ENCODE peak calls at places on chromosomes 7 and 10, in seven cellular contexts. S is mucosa of descending colon; M is breast epithelium; W is upper lobe of right lung; I is H9; U is endodermal cell; T is CD4-positive, CD25-positive, alpha-beta regulatory T cell. R is an unnamed sample.

GRCh38 chr7:107373354-107373753 is 96.5 kb upstream of the GPR22 start:
- DNase-seq in T (no peak), U (no peak), I (no peak), S (no peak), M (no peak), W (no peak), R (no peak)

GRCh38 chr7:107622429-107622828 is 38.2 kb upstream of the SLC26A4 start:
- DNase-seq in U (no peak), T (no peak), M (no peak), I (no peak), W (no peak), S (no peak), R (no peak)

GRCh38 chr10:61475449-61475873 is 22.3 kb upstream of the TMEM26 start:
- DNase-seq in W (no peak), T (no peak), S (no peak), M (no peak), I (no peak), U (no peak), R (no peak)

GRCh38 chr10:125294109-125294508 is 133.7 kb upstream of the CTBP2 start:
- DNase-seq in U (no peak), S (no peak), M (no peak), T (no peak), W (no peak), I (no peak), R (no peak)

GRCh38 chr7:47337531-47337930 is 244.4 kb downstream of the TNS3 start:
- DNase-seq in U (peak; percentile 77), W (no peak), S (no peak), T (no peak), I (peak; percentile 55), M (peak; percentile 13), R (no peak)

GRCh38 chr7:42980514-42980913 is 48.3 kb downstream of the MRPL32 start:
- DNase-seq in W (no peak), S (no peak), M (no peak), T (no peak), U (no peak), I (no peak), R (no peak)

GRCh38 chr7:80060218-80060806 is 74.3 kb upstream of the GNAI1 start:
- DNase-seq in I (no peak), S (no peak), U (no peak), T (no peak), W (no peak), M (no peak), R (no peak)

GRCh38 chr10:24894309-24894708 is 58.1 kb downstream of the PRTFDC1 start:
- DNase-seq in W (no peak), S (no peak), U (peak; percentile 32), T (no peak), M (no peak), I (no peak), R (no peak)

GRCh38 chr10:45000764-45001381 is at the start of gene ZNF22:
- DNase-seq in T (peak; percentile 40), W (peak; percentile 88), I (peak; percentile 69), M (no peak), S (peak; percentile 84), U (peak; percentile 86), R (peak; percentile 63)

GRCh38 chr10:67520924-67521520 is 175.0 kb downstream of the CTNNA3 start:
- DNase-seq in M (no peak), T (peak; percentile 4), W (no peak), S (no peak), I (peak; percentile 42), U (peak; percentile 73), R (peak; percentile 20)

GRCh38 chr10:125700355-125700911 is 17.5 kb upstream of the TEX36 start:
- DNase-seq in W (no peak), T (no peak), M (no peak), U (no peak), S (no peak), I (no peak), R (no peak)

GRCh38 chr10:53843691-53844362 is 957.2 kb downstream of the PCDH15 start:
- DNase-seq in U (no peak), T (no peak), I (no peak), M (no peak), W (no peak), S (no peak), R (no peak)

GRCh38 chr10:4221315-4221714 is 436.3 kb upstream of the KLF6 start:
- DNase-seq in T (no peak), U (no peak), I (no peak), M (no peak), S (no peak), W (no peak), R (no peak)

GRCh38 chr7:44633254-44634186 is 27.1 kb downstream of the OGDH start:
- DNase-seq in S (peak; percentile 54), I (no peak), U (no peak), W (peak; percentile 71), T (peak; percentile 61), M (peak; percentile 77), R (peak; percentile 58)

GRCh38 chr10:78821052-78821451 is 247.7 kb upstream of the ZMIZ1 start:
- DNase-seq in S (no peak), T (no peak), W (no peak), M (no peak), U (no peak), I (no peak), R (no peak)

GRCh38 chr7:40134428-40135423 is at the start of the genes MPLKIP and SUGCT:
- DNase-seq in I (peak; percentile 86), S (peak; percentile 91), T (peak; percentile 77), M (peak; percentile 74), U (peak; percentile 94), W (peak; percentile 92), R (peak; percentile 83)

GRCh38 chr7:74233655-74234280 is 20.4 kb downstream of the RFC2 start:
- DNase-seq in I (no peak), S (no peak), T (no peak), U (no peak), M (no peak), W (no peak), R (no peak)

GRCh38 chr7:124462249-124462648 is 303.3 kb downstream of the GPR37 start:
- DNase-seq in M (no peak), U (no peak), I (no peak), T (no peak), S (no peak), W (no peak), R (no peak)

GRCh38 chr7:36958094-36958718 is 233.9 kb upstream of the AOAH start:
- DNase-seq in W (no peak), T (no peak), S (no peak), M (no peak), I (no peak), U (no peak), R (no peak)

GRCh38 chr7:64687249-64687648 is 21.3 kb downstream of the ZNF107 start:
- DNase-seq in T (no peak), U (no peak), W (no peak), I (no peak), S (no peak), M (no peak), R (no peak)

GRCh38 chr7:115230882-115231508 is 309.1 kb downstream of the MDFIC start:
- DNase-seq in S (no peak), I (no peak), W (no peak), M (no peak), T (no peak), U (no peak), R (no peak)

GRCh38 chr10:124332426-124332825 is 86.3 kb downstream of the OAT start:
- DNase-seq in T (no peak), S (no peak), W (no peak), I (no peak), M (no peak), U (no peak), R (no peak)

GRCh38 chr10:33103980-33104379 is 145.9 kb upstream of the ITGB1 start:
- DNase-seq in T (no peak), W (no peak), S (no peak), M (no peak), I (no peak), U (no peak), R (no peak)

GRCh38 chr10:60048146-60048545 is 141.8 kb upstream of the CCDC6 start:
- DNase-seq in T (no peak), I (peak; percentile 66), S (no peak), W (no peak), U (peak; percentile 85), M (no peak), R (peak; percentile 26)

GRCh38 chr10:8998751-8999150 is 944.3 kb downstream of the GATA3 start:
- DNase-seq in S (no peak), U (no peak), M (no peak), T (no peak), W (no peak), I (no peak), R (no peak)

GRCh38 chr7:99531354-99531765 is 20.6 kb downstream of the FAM200A start:
- DNase-seq in W (no peak), T (no peak), U (no peak), S (no peak), I (no peak), M (no peak), R (no peak)
- H3K9me3 ChIP-seq in W (peaks cover 30% of the 10 kb centered on the region), T (peaks cover 35% of the 10 kb centered on the region), U (peaks cover 61% of the 10 kb centered on the region), S (peaks cover 56% of the 10 kb centered on the region), I (peaks cover 55% of the 10 kb centered on the region), M (peaks cover 80% of the 10 kb centered on the region), R (no peaks in the 10 kb centered on the region)

GRCh38 chr10:103814104-103814503 is 41.3 kb downstream of the SH3PXD2A start:
- DNase-seq in M (no peak), S (peak; percentile 44), W (peak; percentile 32), I (no peak), T (no peak), U (no peak), R (no peak)
- H3K4me1 ChIP-seq in M (no peaks in the 10 kb centered on the region), S (peaks cover 37% of the 10 kb centered on the region), W (peaks cover 10% of the 10 kb centered on the region), I (no peaks in the 10 kb centered on the region), T (no peaks in the 10 kb centered on the region), U (peaks cover 4% of the 10 kb centered on the region), R (peaks cover 6% of the 10 kb centered on the region)

GRCh38 chr7:145919712-145920111 is 196.9 kb upstream of the CNTNAP2 start:
- DNase-seq in M (no peak), T (no peak), W (no peak), S (no peak), I (no peak), U (no peak), R (no peak)
- H3K9me3 ChIP-seq in M (peaks cover 25% of the 10 kb centered on the region), T (peaks cover 19% of the 10 kb centered on the region), W (no peaks in the 10 kb centered on the region), S (peaks cover 53% of the 10 kb centered on the region), I (no peaks in the 10 kb centered on the region), U (peaks cover 13% of the 10 kb centered on the region), R (no peaks in the 10 kb centered on the region)

GRCh38 chr10:70319824-70320223 is 36.0 kb upstream of the NPFFR1 start:
- DNase-seq in I (no peak), S (no peak), U (no peak), M (no peak), W (no peak), T (no peak), R (no peak)
- H3K4me1 ChIP-seq in I (no peaks in the 10 kb centered on the region), S (no peaks in the 10 kb centered on the region), U (peaks cover 5% of the 10 kb centered on the region), M (no peaks in the 10 kb centered on the region), W (no peaks in the 10 kb centered on the region), T (peaks cover 11% of the 10 kb centered on the region), R (no peaks in the 10 kb centered on the region)